ENCODE peak calls at places on chromosomes 6 and 20, in ten cellular contexts. X, Z, A, S, K, H, T, V, D and L are unnamed samples.

GRCh38 chr6:28589234-28589951 is 63.7 kb downstream of the GPX5 start:
- DNase-seq in A (peak; percentile 97), S (peak; percentile 54), K (peak; percentile 60), X (peak; percentile 50), Z (peak; percentile 92), H (peak; percentile 94), D (peak; percentile 49), T (peak; percentile 53), V (peak; percentile 23), L (peak; percentile 49)

GRCh38 chr6:35148167-35148741 is 7.1 kb upstream of the TCP11 start:
- DNase-seq in Z (no peak), K (no peak), X (peak; percentile 88), T (no peak), A (peak; percentile 75), V (peak; percentile 84), H (peak; percentile 53), S (peak; percentile 40), D (peak; percentile 61), L (no peak)

GRCh38 chr20:49385471-49385870 is 97.0 kb downstream of the KCNB1 start:
- DNase-seq in K (peak; percentile 40), A (peak; percentile 50), H (peak; percentile 58), T (no peak), X (peak; percentile 40), Z (no peak), S (no peak), V (peak; percentile 59), D (no peak), L (peak; percentile 15)

GRCh38 chr6:148747145-148747492 is 289 bp downstream of the UST start:
- DNase-seq in X (no peak), V (peak; percentile 21), K (peak; percentile 35), D (peak; percentile 35), Z (no peak), H (peak; percentile 55), T (peak; percentile 40), S (no peak), A (peak; percentile 69), L (peak; percentile 56)

GRCh38 chr6:43451939-43452338 is 3.4 kb downstream of the DLK2 start:
- DNase-seq in A (no peak), X (no peak), T (no peak), H (no peak), D (no peak), S (no peak), Z (no peak), K (no peak), V (no peak), L (no peak)

GRCh38 chr20:44776977-44777376 is 31.3 kb downstream of the KCNK15 start:
- DNase-seq in H (peak; percentile 53), A (peak; percentile 17), X (no peak), S (no peak), K (no peak), Z (no peak), T (no peak), V (peak; percentile 51), D (no peak), L (peak; percentile 42)

GRCh38 chr6:51257938-51258337 is 439.3 kb downstream of the TFAP2B start:
- DNase-seq in S (no peak), Z (no peak), D (no peak), A (no peak), V (no peak), T (no peak), X (no peak), K (no peak), H (no peak), L (no peak)

GRCh38 chr20:32184953-32185603 is 22.5 kb downstream of the PLAGL2 start:
- DNase-seq in H (no peak), T (no peak), K (no peak), X (no peak), S (no peak), D (no peak), A (no peak), V (no peak), Z (no peak), L (no peak)

GRCh38 chr6:3753228-3753795 is 1.8 kb upstream of the PXDC1 start:
- DNase-seq in A (no peak), D (no peak), V (no peak), Z (no peak), X (no peak), S (no peak), T (no peak), K (no peak), H (no peak), L (no peak)

GRCh38 chr6:5130135-5130866 is 45.2 kb downstream of the PPP1R3G start:
- DNase-seq in V (no peak), D (no peak), H (no peak), A (no peak), K (no peak), Z (no peak), T (no peak), S (no peak), X (no peak), L (no peak)

GRCh38 chr20:10505320-10506226 is 70.5 kb downstream of the SLX4IP start:
- DNase-seq in Z (no peak), K (no peak), X (no peak), D (no peak), S (no peak), H (peak; percentile 74), T (peak; percentile 44), V (no peak), A (no peak), L (no peak)

GRCh38 chr6:82737965-82738364 is 327.7 kb downstream of the UBE3D start:
- DNase-seq in T (no peak), X (no peak), K (no peak), A (no peak), V (no peak), Z (no peak), S (no peak), H (no peak), D (no peak), L (no peak)

GRCh38 chr6:139970591-139970991 is 596.1 kb upstream of the CITED2 start:
- DNase-seq in S (no peak), Z (no peak), K (no peak), X (no peak), V (peak; percentile 51), T (no peak), A (peak; percentile 56), H (no peak), D (no peak), L (no peak)

GRCh38 chr20:1813674-1814635 is 81.3 kb upstream of the SIRPA start:
- DNase-seq in D (no peak), H (no peak), X (no peak), V (no peak), Z (no peak), A (no peak), S (no peak), K (no peak), T (no peak), L (no peak)

GRCh38 chr6:132234356-132234755 is 166.9 kb downstream of the MOXD1 start:
- DNase-seq in D (no peak), V (no peak), S (no peak), Z (no peak), A (peak; percentile 10), H (no peak), T (no peak), K (no peak), X (no peak), L (no peak)

GRCh38 chr6:11064836-11065235 is 20.7 kb upstream of the ELOVL2 start:
- DNase-seq in V (no peak), S (no peak), X (no peak), Z (no peak), D (no peak), K (no peak), H (no peak), T (no peak), A (no peak), L (no peak)

GRCh38 chr6:13159295-13159694 is 169.0 kb downstream of the TBC1D7 start:
- DNase-seq in K (no peak), X (no peak), Z (no peak), A (peak; percentile 20), T (no peak), S (no peak), H (no peak), D (no peak), V (no peak), L (peak; percentile 19)

GRCh38 chr6:56986611-56987010 is 31.7 kb downstream of the BEND6 start:
- DNase-seq in K (no peak), S (no peak), V (no peak), Z (no peak), A (no peak), X (no peak), D (no peak), T (no peak), H (no peak), L (no peak)

GRCh38 chr6:91822581-91822980 is 1235.7 kb upstream of the MAP3K7 start:
- DNase-seq in Z (no peak), X (no peak), H (peak; percentile 0), A (no peak), K (no peak), V (no peak), D (no peak), T (no peak), S (no peak), L (no peak)

GRCh38 chr6:18395851-18396187 is 8.7 kb downstream of the RNF144B start:
- DNase-seq in V (peak; percentile 28), X (no peak), D (no peak), S (no peak), A (peak; percentile 72), H (no peak), T (no peak), Z (no peak), K (no peak), L (no peak)

GRCh38 chr6:93663111-93663510 is 243.8 kb upstream of the EPHA7 start:
- DNase-seq in A (no peak), D (no peak), T (no peak), X (no peak), S (no peak), K (no peak), V (no peak), Z (no peak), H (no peak), L (no peak)

GRCh38 chr20:25508083-25508770 is 77.1 kb downstream of the NINL start:
- DNase-seq in A (peak; percentile 93), H (peak; percentile 87), V (peak; percentile 78), X (no peak), T (no peak), K (no peak), D (no peak), Z (peak; percentile 54), S (no peak), L (no peak)

GRCh38 chr20:57501461-57502330 is 23.2 kb downstream of the CTCFL start:
- DNase-seq in X (no peak), T (no peak), D (no peak), K (no peak), V (no peak), Z (no peak), A (peak; percentile 95), S (no peak), H (no peak), L (no peak)

GRCh38 chr6:73263570-73263909 is 544 bp upstream of the KHDC1 start:
- DNase-seq in X (no peak), D (no peak), T (no peak), A (peak; percentile 20), S (no peak), K (no peak), V (no peak), Z (no peak), H (no peak), L (no peak)

GRCh38 chr6:35146453-35146852 is 5.3 kb upstream of the TCP11 start:
- DNase-seq in D (peak; percentile 46), K (peak; percentile 33), V (peak; percentile 81), T (peak; percentile 44), X (peak; percentile 64), A (peak; percentile 60), Z (peak; percentile 6), S (no peak), H (peak; percentile 65), L (peak; percentile 72)

GRCh38 chr6:85866758-85867401 is 224.2 kb upstream of the SYNCRIP start:
- DNase-seq in V (no peak), H (no peak), S (no peak), X (no peak), A (no peak), T (no peak), K (no peak), Z (no peak), D (no peak), L (no peak)

GRCh38 chr6:10414766-10415592 is at the start of gene TFAP2A:
- DNase-seq in A (peak; percentile 92), K (no peak), V (peak; percentile 91), X (no peak), Z (no peak), T (no peak), S (no peak), D (no peak), H (peak; percentile 96), L (peak; percentile 40)

GRCh38 chr6:17884501-17885039 is 102.9 kb downstream of the KIF13A start:
- DNase-seq in H (peak; percentile 18), Z (no peak), V (no peak), X (peak; percentile 5), S (peak; percentile 49), A (no peak), K (no peak), T (no peak), D (no peak), L (no peak)